ENCODE peak calls at places on chromosomes 11 and 22, in seven cellular contexts. E is H1, J is HCT116, R is GM12878, Y is SK-N-SH, K is HepG2, P is K562. M is an unnamed sample.

GRCh38 chr11:12808519-12808918 is 134.3 kb downstream of the TEAD1 start:
- DNase-seq in J (no peak), E (no peak), Y (no peak), K (no peak), P (no peak), R (no peak), M (no peak)

GRCh38 chr11:114307524-114308203 is 11.5 kb downstream of the NNMT start:
- DNase-seq in Y (no peak), P (peak), K (peak), J (no peak), R (no peak), E (no peak), M (no peak)

GRCh38 chr22:36955691-36956090 is 42.3 kb downstream of the CSF2RB start:
- DNase-seq in P (no peak), Y (no peak), R (no peak), K (no peak), J (no peak), E (no peak), M (no peak)

GRCh38 chr11:120383518-120384155 is 47.4 kb downstream of the ARHGEF12 start:
- DNase-seq in E (no peak), P (no peak), J (no peak), K (no peak), R (no peak), Y (no peak), M (no peak)

GRCh38 chr11:26830218-26830617 is 108.4 kb upstream of the SLC5A12 start:
- DNase-seq in P (no peak), E (no peak), R (no peak), K (no peak), Y (no peak), J (no peak), M (no peak)

GRCh38 chr11:131898872-131899400 is 528.5 kb downstream of the NTM start:
- DNase-seq in J (no peak), R (no peak), Y (no peak), K (no peak), P (no peak), E (no peak), M (no peak)

GRCh38 chr11:39236916-39237315 is 2222.5 kb downstream of the LRRC4C start:
- DNase-seq in J (no peak), P (no peak), E (no peak), K (no peak), Y (no peak), R (no peak), M (no peak)

GRCh38 chr22:19815093-19815822 is 39.4 kb downstream of the GNB1L start:
- DNase-seq in E (no peak), K (no peak), R (no peak), P (peak), Y (no peak), J (no peak), M (no peak)

GRCh38 chr22:30891781-30892180 is 76.8 kb downstream of the MORC2 start:
- DNase-seq in J (no peak), K (no peak), Y (peak), E (no peak), R (no peak), P (no peak), M (no peak)

DNA sequence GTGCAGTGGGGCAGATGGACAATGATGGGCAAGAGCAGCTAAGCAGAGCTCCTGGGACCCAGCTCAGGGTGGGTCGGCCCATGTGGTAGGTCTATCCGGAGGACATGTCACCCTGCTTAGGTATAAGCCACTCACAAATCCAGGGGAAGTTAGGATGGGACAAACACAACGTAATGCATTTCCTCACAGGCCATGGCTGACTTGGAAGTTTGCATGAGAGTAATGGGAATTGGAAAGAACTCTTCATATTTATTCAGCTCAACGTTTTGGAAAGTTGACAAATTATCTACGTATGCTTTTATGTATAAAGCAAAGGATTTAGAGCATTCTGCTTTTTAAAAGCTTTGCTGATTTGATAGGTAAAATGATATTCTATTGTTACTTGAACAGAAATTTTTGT is 74.9 kb downstream of the SMCO4 start:
- DNase-seq in R (no peak), K (no peak), E (no peak), P (peak), Y (no peak), J (no peak), M (no peak)
- TF ChIP-seq SIN3A in R (no peak), K (no peak), E (no peak), P (no peak), Y (no peak), J (no peak), M (no peak)

GRCh38 chr11:78069465-78069864 is 5.8 kb downstream of the THRSP start:
- DNase-seq in J (no peak), K (no peak), R (no peak), P (no peak), Y (no peak), E (no peak), M (no peak)

GRCh38 chr11:78074756-78075155 is 4.9 kb downstream of the NDUFC2 start:
- DNase-seq in E (no peak), P (no peak), R (no peak), K (no peak), J (no peak), Y (peak), M (no peak)

GRCh38 chr11:78072455-78072854 is 7.2 kb downstream of the NDUFC2 start:
- DNase-seq in J (no peak), R (no peak), Y (no peak), P (no peak), E (no peak), K (peak), M (no peak)

GRCh38 chr11:78070606-78071005 is 6.9 kb downstream of the THRSP start:
- DNase-seq in Y (no peak), E (no peak), R (no peak), J (no peak), P (no peak), K (no peak), M (no peak)

DNA sequence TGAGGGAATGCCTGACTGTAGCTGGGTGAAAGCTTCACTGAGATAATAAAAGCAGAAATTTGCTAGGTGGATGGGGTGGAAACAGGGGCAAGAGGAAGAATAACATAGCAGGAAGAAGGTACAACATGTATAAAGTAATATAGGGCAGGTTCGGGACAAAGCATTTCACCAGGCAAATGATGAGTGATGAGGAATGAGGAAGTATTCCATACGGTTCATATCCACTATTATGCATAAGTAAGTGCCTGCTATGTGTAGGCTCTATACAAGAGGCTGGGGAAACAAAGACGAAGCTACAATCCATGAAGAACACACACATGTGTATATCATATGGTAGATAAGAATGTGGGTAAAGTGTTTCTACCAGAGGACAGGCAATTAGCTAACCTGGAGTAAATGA is 7.9 kb downstream of the NDUFC2 start:
- DNase-seq in K (no peak), R (no peak), J (no peak), P (no peak), E (no peak), Y (no peak), M (no peak)
- H3K4me3 ChIP-seq in K (no peak), R (no peak), J (no peak), P (no peak), E (no peak), Y (no peak), M (no peak)

GRCh38 chr11:121763526-121763925 is 310.8 kb upstream of the SORL1-AS1 start:
- DNase-seq in K (no peak), P (no peak), J (no peak), R (peak), Y (no peak), E (no peak), M (no peak)

GRCh38 chr11:121761171-121761570 is 308.4 kb upstream of the SORL1-AS1 start:
- DNase-seq in K (no peak), J (no peak), P (no peak), E (no peak), R (no peak), Y (no peak), M (no peak)

GRCh38 chr11:121767433-121767832 is 314.7 kb upstream of the SORL1-AS1 start:
- DNase-seq in R (peak), E (no peak), J (no peak), Y (no peak), K (no peak), P (no peak), M (no peak)

GRCh38 chr11:121766138-121766537 is 313.4 kb upstream of the SORL1-AS1 start:
- DNase-seq in K (no peak), J (no peak), E (no peak), P (no peak), R (no peak), Y (no peak), M (no peak)

GRCh38 chr11:121762820-121763219 is 310.1 kb upstream of the SORL1-AS1 start:
- DNase-seq in R (no peak), E (no peak), P (no peak), J (no peak), Y (peak), K (no peak), M (no peak)
- TF ChIP-seq CTCF in R (no peak), E (peak), P (no peak), J (no peak), Y (no peak), K (no peak), M (no peak)

GRCh38 chr11:75011872-75012271 is 23.1 kb downstream of the NEU3 start:
- DNase-seq in E (no peak), P (no peak), K (no peak), J (no peak), Y (no peak), R (no peak), M (no peak)
- TF ChIP-seq SIN3A in E (no peak), P (no peak), K (no peak), J (no peak), Y (no peak), R (no peak), M (no peak)

DNA sequence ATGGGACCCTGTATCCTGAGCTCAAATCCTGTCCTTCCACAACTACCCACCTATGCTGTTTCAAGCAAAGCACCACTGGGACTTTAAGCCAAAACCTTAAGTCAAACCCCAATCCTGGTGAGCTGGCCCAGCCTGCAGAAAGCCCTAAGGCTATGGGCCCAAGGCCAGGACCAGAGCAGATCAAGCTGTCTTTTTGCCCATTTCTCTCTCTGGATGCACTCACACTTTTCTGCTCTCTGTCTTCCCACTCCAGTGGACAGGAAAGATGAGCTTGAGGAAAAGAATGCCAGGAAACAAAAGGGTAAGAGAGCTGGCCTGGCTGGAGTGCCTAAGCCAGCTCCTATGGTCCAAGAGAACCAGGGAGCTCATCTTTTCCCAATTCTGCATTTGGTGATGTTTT is 284.3 kb upstream of the ISX start:
- DNase-seq in Y (no peak), K (no peak), J (no peak), P (no peak), E (no peak), R (no peak), M (no peak)
- H3K4me3 ChIP-seq in Y (no peak), K (no peak), J (no peak), P (no peak), E (no peak), R (no peak), M (no peak)